ENCODE peak calls at places on chromosomes 12 and 14, in six cellular contexts. J is uterus, W is tibial artery, H is pancreas, Y is stomach, P is adipocyte. O is an unnamed sample. For H3K27me3, the result is how much of the 10 kb centered on the place peaks cover.

GRCh38 chr12:6193853-6194815 is 6.1 kb upstream of the CD9 start:
- DNase-seq in W (no peak), H (no peak), P (no peak), J (no peak), Y (peak), O (peak)

GRCh38 chr14:25237845-25238244 is 187.9 kb upstream of the STXBP6 start:
- DNase-seq in J (no peak), W (no peak), P (peak), H (no peak), Y (no peak), O (peak)

GRCh38 chr12:63929426-63929825 is 84.9 kb downstream of the SRGAP1 start:
- DNase-seq in Y (no peak), P (no peak), J (no peak), W (no peak), H (no peak), O (no peak)

GRCh38 chr12:109492371-109492770 is 14.9 kb downstream of the UBE3B start:
- DNase-seq in W (no peak), P (no peak), Y (peak), J (no peak), H (no peak), O (no peak)

GRCh38 chr12:24901975-24902461 is 46.9 kb downstream of the BCAT1 start:
- DNase-seq in P (no peak), W (no peak), Y (no peak), J (no peak), H (no peak), O (no peak)

GRCh38 chr12:114272071-114272470 is 133.9 kb downstream of the TBX5 start:
- DNase-seq in P (no peak), Y (no peak), J (no peak), H (no peak), W (no peak), O (no peak)

GRCh38 chr14:55427439-55427838 is 13.0 kb downstream of the TBPL2 start:
- DNase-seq in Y (no peak), H (no peak), W (no peak), J (no peak), P (no peak), O (no peak)

GRCh38 chr14:94022532-94023411 is 3.4 kb upstream of the OTUB2 start:
- DNase-seq in H (no peak), Y (no peak), W (no peak), J (no peak), P (no peak), O (no peak)

GRCh38 chr14:75310295-75311059 is 31.8 kb downstream of the FOS start:
- DNase-seq in P (peak), Y (peak), H (peak), W (peak), J (peak), O (no peak)

GRCh38 chr12:44525806-44526654 is 350.1 kb downstream of the NELL2 start:
- DNase-seq in W (no peak), J (no peak), Y (no peak), P (no peak), H (no peak), O (peak)

GRCh38 chr12:88574278-88574677 is 6.0 kb downstream of the KITLG start:
- DNase-seq in W (no peak), Y (no peak), H (no peak), J (no peak), P (no peak), O (no peak)

GRCh38 chr14:64221604-64222003 is 72.6 kb downstream of the ESR2 start:
- DNase-seq in W (no peak), J (no peak), P (no peak), H (no peak), Y (peak), O (no peak)

GRCh38 chr12:127304751-127305725 is 961.9 kb upstream of the TMEM132C start:
- DNase-seq in P (no peak), Y (no peak), J (no peak), H (no peak), W (no peak), O (no peak)

GRCh38 chr12:117408161-117408791 is 46.9 kb upstream of the NOS1 start:
- DNase-seq in P (peak), Y (peak), H (peak), W (no peak), J (no peak), O (no peak)

GRCh38 chr12:38890102-38890501 is 15.3 kb downstream of the CPNE8 start:
- DNase-seq in Y (no peak), J (no peak), H (no peak), P (no peak), W (no peak), O (no peak)

GRCh38 chr14:101293609-101294008 is 267.7 kb upstream of the DIO3 start:
- DNase-seq in H (no peak), P (no peak), W (no peak), J (no peak), Y (no peak), O (no peak)

GRCh38 chr14:77140937-77141591 is 527 bp downstream of the ZDHHC22 start:
- DNase-seq in Y (no peak), J (no peak), H (no peak), W (no peak), P (peak), O (no peak)

GRCh38 chr12:28540324-28540714 is 350.1 kb downstream of the CCDC91 start:
- DNase-seq in H (no peak), Y (no peak), J (no peak), P (no peak), W (no peak), O (no peak)

DNA sequence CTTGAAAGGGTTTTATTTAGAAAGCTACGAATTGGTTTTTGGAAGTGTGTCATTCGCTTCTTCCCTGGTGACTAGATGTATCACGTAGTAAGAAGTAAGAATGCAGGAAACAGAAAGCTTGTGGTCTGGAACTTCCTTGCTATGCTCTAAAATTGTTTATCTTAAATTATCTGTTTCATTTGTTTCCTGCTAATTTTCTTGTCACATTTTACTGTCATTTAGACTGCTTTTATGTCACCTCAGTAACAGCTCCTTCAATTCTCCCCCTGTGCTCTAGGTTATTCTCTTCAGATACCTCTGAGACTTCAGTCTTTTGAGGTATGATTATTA is 671 bp upstream of the CD69 start:
- DNase-seq in W (no peak), Y (no peak), P (no peak), H (no peak), J (no peak), O (no peak)
- H3K4me3 ChIP-seq in W (no peak), Y (no peak), P (no peak), H (no peak), J (no peak), O (no peak)

GRCh38 chr12:53193953-53194716 is 12.9 kb downstream of the ITGB7 start:
- DNase-seq in H (no peak), J (no peak), Y (no peak), P (no peak), W (peak), O (no peak)
- H3K27me3 ChIP-seq in H (under half), J (under half), Y (under half), P (under half), W (under half), O (under half)

GRCh38 chr12:53052419-53053222 is 2.8 kb downstream of the TNS2 start:
- DNase-seq in W (peak), P (peak), H (peak), J (peak), Y (peak), O (no peak)

GRCh38 chr12:53049582-53050318 is at the start of gene TNS2:
- DNase-seq in J (peak), Y (peak), H (peak), P (peak), W (peak), O (peak)

GRCh38 chr12:53050426-53051057 is 677 bp downstream of the TNS2 start:
- DNase-seq in J (no peak), H (no peak), W (no peak), Y (peak), P (no peak), O (no peak)

GRCh38 chr12:53051881-53052412 is 2.1 kb downstream of the TNS2 start:
- DNase-seq in W (peak), J (peak), P (no peak), H (peak), Y (no peak), O (no peak)

GRCh38 chr12:53051058-53051880 is 1.4 kb downstream of the TNS2 start:
- DNase-seq in P (peak), J (peak), H (peak), Y (peak), W (peak), O (peak)
- H3K4me3 ChIP-seq in P (peak), J (peak), H (no peak), Y (peak), W (peak), O (no peak)

GRCh38 chr12:108328420-108328819 is 10.7 kb downstream of the CMKLR1 start:
- DNase-seq in H (no peak), J (no peak), P (no peak), W (peak), Y (no peak), O (no peak)
- H3K27me3 ChIP-seq in H (under half), J (under half), P (under half), W (under half), Y (under half), O (under half)

GRCh38 chr14:50790568-50790967 is 40.4 kb downstream of the NIN start:
- DNase-seq in J (no peak), W (no peak), Y (no peak), H (no peak), P (peak), O (no peak)
- H3K4me3 ChIP-seq in J (no peak), W (no peak), Y (no peak), H (no peak), P (no peak), O (no peak)

GRCh38 chr14:96663491-96664067 is 133.6 kb upstream of the VRK1 start:
- DNase-seq in Y (no peak), W (no peak), P (no peak), J (no peak), H (no peak), O (no peak)
- H3K27me3 ChIP-seq in Y (under half), W (under half), P (under half), J (under half), H (under half), O (under half)

GRCh38 chr12:50017047-50017446 is 8.2 kb downstream of the RACGAP1 start:
- DNase-seq in H (peak), J (peak), P (peak), W (peak), Y (peak), O (no peak)
- H3K4me3 ChIP-seq in H (no peak), J (no peak), P (peak), W (no peak), Y (no peak), O (no peak)